ENCODE peak calls at places on chromosome 6, in seven cellular contexts. X is NCI-H1436; D is right cardiac atrium; C is activated CD8-positive, alpha-beta memory T cell treated with anti-CD3 and anti-CD28 coated beads, Interleukin-2, amount 50 U/mL, for 48 hours; A is HS-27A; U is IMR-90; F is NCI-H524. Y is an unnamed sample.

GRCh38 chr6:1821188-1822183 is 211.8 kb downstream of the FOXC1 start:
- DNase-seq in X (peak), D (no peak), C (no peak), A (no peak), U (peak), F (no peak), Y (no peak)

GRCh38 chr6:53647437-53648094 is 18.0 kb downstream of the KLHL31 start:
- DNase-seq in X (no peak), D (no peak), C (no peak), A (no peak), U (no peak), F (no peak), Y (no peak)

GRCh38 chr6:43460032-43460431 is 4.7 kb upstream of the DLK2 start:
- DNase-seq in X (no peak), D (no peak), C (no peak), A (no peak), U (no peak), F (no peak), Y (no peak)

GRCh38 chr6:126086560-126086959 is 100.2 kb downstream of the TRMT11 start:
- DNase-seq in X (no peak), D (no peak), C (no peak), A (no peak), U (no peak), F (no peak), Y (no peak)

GRCh38 chr6:168601101-168601500 is 160.1 kb downstream of the SMOC2 start:
- DNase-seq in X (no peak), D (peak), C (no peak), A (no peak), U (no peak), F (no peak), Y (no peak)

GRCh38 chr6:121912905-121913304 is 477.5 kb downstream of the GJA1 start:
- DNase-seq in X (no peak), D (no peak), C (no peak), A (no peak), U (no peak), F (no peak), Y (no peak)

GRCh38 chr6:148829415-148830101 is 82.7 kb downstream of the UST start:
- DNase-seq in X (no peak), D (no peak), C (no peak), A (no peak), U (peak), F (no peak), Y (no peak)

GRCh38 chr6:164214066-164214465 is 799.5 kb downstream of the QKI start:
- DNase-seq in X (no peak), D (no peak), C (no peak), A (no peak), U (no peak), F (no peak), Y (no peak)

GRCh38 chr6:12657884-12658283 is 58.7 kb upstream of the PHACTR1 start:
- DNase-seq in X (no peak), D (no peak), C (no peak), A (no peak), U (no peak), F (no peak), Y (no peak)

GRCh38 chr6:148273962-148274752 is 68.5 kb upstream of the SASH1 start:
- DNase-seq in X (no peak), D (no peak), C (no peak), A (no peak), U (peak), F (peak), Y (no peak)

GRCh38 chr6:38035478-38035877 is 216.0 kb downstream of the ZFAND3 start:
- DNase-seq in X (no peak), D (no peak), C (no peak), A (no peak), U (no peak), F (no peak), Y (no peak)

GRCh38 chr6:169266746-169267629 is 13.3 kb upstream of the THBS2 start:
- DNase-seq in X (no peak), D (no peak), C (no peak), A (no peak), U (peak), F (no peak), Y (no peak)

GRCh38 chr6:163420315-163420667 is 5.8 kb downstream of the QKI start:
- DNase-seq in X (no peak), D (no peak), C (no peak), A (no peak), U (no peak), F (no peak), Y (no peak)

GRCh38 chr6:40586800-40587201 is 363 bp downstream of the LRFN2 start:
- DNase-seq in X (peak), D (no peak), C (no peak), A (no peak), U (no peak), F (peak), Y (peak)

GRCh38 chr6:17877196-17877889 is 110.1 kb downstream of the KIF13A start:
- DNase-seq in X (no peak), D (no peak), C (no peak), A (peak), U (peak), F (no peak), Y (no peak)

GRCh38 chr6:163836916-163837660 is 422.6 kb downstream of the QKI start:
- DNase-seq in X (no peak), D (no peak), C (no peak), A (no peak), U (no peak), F (peak), Y (no peak)

GRCh38 chr6:87045521-87046075 is 49.3 kb downstream of the CGA start:
- DNase-seq in X (no peak), D (no peak), C (no peak), A (peak), U (no peak), F (no peak), Y (no peak)

GRCh38 chr6:84768442-84769174 is 4.2 kb upstream of the TBX18 start:
- DNase-seq in X (no peak), D (peak), C (no peak), A (no peak), U (no peak), F (no peak), Y (no peak)

GRCh38 chr6:52371656-52372151 is 9.8 kb downstream of the PAQR8 start:
- DNase-seq in X (no peak), D (no peak), C (no peak), A (no peak), U (no peak), F (no peak), Y (no peak)

GRCh38 chr6:30748301-30748769 is 4.0 kb upstream of the IER3 start:
- DNase-seq in X (no peak), D (no peak), C (no peak), A (no peak), U (peak), F (no peak), Y (no peak)

GRCh38 chr6:39906318-39906761 is 27.9 kb downstream of the MOCS1 start:
- DNase-seq in X (no peak), D (no peak), C (no peak), A (no peak), U (no peak), F (no peak), Y (no peak)

GRCh38 chr6:44431118-44431725 is 43.7 kb downstream of the CDC5L start:
- DNase-seq in X (peak), D (no peak), C (no peak), A (no peak), U (peak), F (peak), Y (peak)

GRCh38 chr6:329888-330691 is 37.8 kb downstream of the DUSP22 start:
- DNase-seq in X (no peak), D (no peak), C (no peak), A (no peak), U (peak), F (no peak), Y (no peak)

GRCh38 chr6:170360476-170360875 is 53.9 kb downstream of the FAM120B start:
- DNase-seq in X (no peak), D (no peak), C (no peak), A (no peak), U (peak), F (no peak), Y (no peak)

GRCh38 chr6:36627801-36628246 is 33.7 kb downstream of the SRSF3 start:
- DNase-seq in X (no peak), D (peak), C (no peak), A (no peak), U (peak), F (no peak), Y (no peak)

GRCh38 chr6:87259791-87260190 is 62.6 kb upstream of the SMIM8 start:
- DNase-seq in X (no peak), D (no peak), C (no peak), A (no peak), U (no peak), F (no peak), Y (no peak)

GRCh38 chr6:149445573-149445972 is 39.2 kb downstream of the ZC3H12D start:
- DNase-seq in X (no peak), D (no peak), C (no peak), A (no peak), U (no peak), F (no peak), Y (no peak)

GRCh38 chr6:155212616-155213380 is 51.0 kb upstream of the CLDN20 start:
- DNase-seq in X (no peak), D (no peak), C (no peak), A (no peak), U (no peak), F (no peak), Y (no peak)

GRCh38 chr6:105069821-105070445 is 109.9 kb downstream of the POPDC3 start:
- DNase-seq in X (no peak), D (no peak), C (no peak), A (no peak), U (no peak), F (no peak), Y (no peak)

GRCh38 chr6:36139991-36140710 is 9.8 kb downstream of the MAPK13 start:
- DNase-seq in X (no peak), D (no peak), C (no peak), A (no peak), U (no peak), F (peak), Y (no peak)

GRCh38 chr6:20202070-20202658 is 10.1 kb downstream of the MBOAT1 start:
- DNase-seq in X (peak), D (no peak), C (no peak), A (no peak), U (peak), F (no peak), Y (no peak)

GRCh38 chr6:120112980-120113379 is 763.4 kb upstream of the MAN1A1 start:
- DNase-seq in X (no peak), D (no peak), C (no peak), A (no peak), U (no peak), F (no peak), Y (no peak)